ENCODE peak calls at places on chromosome 17, in five cellular contexts. W is A549, H is choroid plexus epithelial cell, L is Peyer's patch, N is brain microvascular endothelial cell. O is an unnamed sample.

GRCh38 chr17:44518032-44518431 is 14.8 kb upstream of the GPATCH8 start:
- DNase-seq in W (no peak), H (peak), L (no peak), N (no peak), O (peak)

GRCh38 chr17:2637422-2637821 is 44.0 kb downstream of the PAFAH1B1 start:
- DNase-seq in W (no peak), H (no peak), L (no peak), N (no peak), O (no peak)

GRCh38 chr17:61809816-61810392 is 53.4 kb downstream of the BRIP1 start:
- DNase-seq in W (no peak), H (peak), L (no peak), N (peak), O (peak)

GRCh38 chr17:29526322-29526721 is 40.5 kb downstream of the ABHD15 start:
- DNase-seq in W (no peak), H (no peak), L (no peak), N (no peak), O (peak)

GRCh38 chr17:43020789-43021738 is 1.1 kb downstream of the VAT1 start:
- DNase-seq in W (peak), H (peak), L (peak), N (peak), O (peak)

GRCh38 chr17:53462393-53462811 is 360.3 kb upstream of the KIF2B start:
- DNase-seq in W (no peak), H (no peak), L (no peak), N (no peak), O (no peak)

GRCh38 chr17:61458491-61459433 is 6.5 kb downstream of the TBX4 start:
- DNase-seq in W (no peak), H (no peak), L (no peak), N (no peak), O (no peak)

GRCh38 chr17:35313875-35314409 is 59.5 kb downstream of the SLFN11 start:
- DNase-seq in W (no peak), H (no peak), L (peak), N (no peak), O (no peak)

GRCh38 chr17:20063665-20064648 is 54.8 kb downstream of the SPECC1 start:
- DNase-seq in W (peak), H (peak), L (peak), N (peak), O (peak)

GRCh38 chr17:75263051-75263450 is 1.4 kb downstream of the MRPS7 start:
- DNase-seq in W (no peak), H (no peak), L (no peak), N (no peak), O (no peak)

GRCh38 chr17:74875155-74875969 is 2.6 kb upstream of the FDXR start:
- DNase-seq in W (no peak), H (no peak), L (no peak), N (no peak), O (no peak)

GRCh38 chr17:76000016-76000754 is 470 bp upstream of the CDK3 start:
- DNase-seq in W (peak), H (peak), L (peak), N (peak), O (peak)

GRCh38 chr17:561118-561517 is 153.5 kb downstream of the VPS53 start:
- DNase-seq in W (no peak), H (peak), L (no peak), N (peak), O (peak)

GRCh38 chr17:43411369-43411677 is 12.5 kb downstream of the ARL4D start:
- DNase-seq in W (no peak), H (no peak), L (no peak), N (no peak), O (peak)

GRCh38 chr17:74960739-74961342 is 11.7 kb downstream of the HID1 start:
- DNase-seq in W (peak), H (peak), L (peak), N (peak), O (peak)

GRCh38 chr17:80219777-80220708 is at the start of the genes SGSH and SLC26A11:
- DNase-seq in W (peak), H (peak), L (peak), N (peak), O (peak)

GRCh38 chr17:7220593-7221280 is 999 bp downstream of the ACADVL start:
- DNase-seq in W (peak), H (peak), L (peak), N (peak), O (peak)

GRCh38 chr17:7222972-7223292 is 3.2 kb downstream of the ACADVL start:
- DNase-seq in W (no peak), H (no peak), L (no peak), N (no peak), O (no peak)

GRCh38 chr17:7221281-7222092 is 1.7 kb downstream of the ACADVL start:
- DNase-seq in W (no peak), H (no peak), L (no peak), N (no peak), O (no peak)

GRCh38 chr17:7223375-7223774 is 3.6 kb downstream of the ACADVL start:
- DNase-seq in W (no peak), H (no peak), L (no peak), N (no peak), O (no peak)

DNA sequence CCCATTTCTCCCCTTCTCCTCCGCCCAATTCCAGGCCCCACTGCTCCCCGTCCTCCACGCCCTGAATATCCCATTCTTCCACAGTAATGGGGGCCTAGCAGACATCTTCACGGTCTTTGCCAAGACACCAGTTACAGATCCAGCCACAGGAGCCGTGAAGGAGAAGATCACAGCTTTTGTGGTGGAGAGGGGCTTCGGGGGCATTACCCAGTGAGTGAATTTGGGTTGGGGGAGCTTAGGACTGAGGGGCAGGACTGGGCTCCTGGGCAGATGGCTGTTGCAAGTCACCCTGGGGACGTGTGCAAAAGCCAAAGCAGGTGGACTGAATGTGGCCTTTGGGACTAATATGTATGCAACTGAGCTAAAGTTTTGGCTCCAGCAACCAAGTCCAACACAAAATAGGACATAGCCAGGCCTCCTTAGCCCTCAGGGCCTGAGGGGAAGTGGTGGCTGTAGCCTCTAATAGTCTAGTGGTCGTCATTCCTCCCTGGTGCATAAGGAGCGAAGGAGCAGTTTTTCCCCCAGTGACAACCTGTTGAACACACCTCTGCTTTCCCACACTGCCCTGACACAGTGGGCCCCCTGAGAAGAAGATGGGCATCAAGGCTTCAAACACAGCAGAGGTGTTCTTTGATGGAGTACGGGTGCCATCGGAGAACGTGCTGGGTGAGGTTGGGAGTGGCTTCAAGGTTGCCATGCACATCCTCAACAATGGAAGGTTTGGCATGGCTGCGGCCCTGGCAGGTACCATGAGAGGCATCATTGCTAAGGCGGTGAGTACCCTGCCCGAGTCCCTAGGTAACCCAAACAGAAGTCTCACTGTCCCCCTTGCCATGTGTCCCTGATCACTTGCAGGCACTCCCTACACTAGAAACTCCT is 2.6 kb downstream of the ACADVL start:
- DNase-seq in W (no peak), H (no peak), L (no peak), N (no peak), O (no peak)
- TF ChIP-seq CTCF in W (no peak), H (no peak), L (no peak), N (no peak), O (no peak)

DNA sequence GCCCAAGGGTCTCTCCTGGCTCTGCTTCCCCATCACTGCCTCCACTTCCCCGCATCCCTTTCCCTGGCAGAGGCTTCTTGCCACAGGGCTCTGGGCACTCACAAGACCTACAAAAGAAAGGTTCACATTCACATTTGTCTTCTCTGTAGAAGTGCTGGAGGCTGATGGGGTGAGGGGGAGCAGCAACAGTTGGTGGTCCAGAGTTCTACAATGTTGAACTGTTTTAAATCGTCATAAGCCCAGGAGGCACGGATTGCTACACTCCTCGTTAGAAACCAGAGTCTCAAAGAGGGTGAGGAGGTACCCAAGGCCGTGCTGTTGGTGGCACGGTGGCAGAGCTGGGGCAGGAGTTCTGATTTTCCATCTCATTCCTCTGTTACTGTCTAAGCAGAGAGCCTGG is 5.8 kb upstream of the RAI1 start:
- DNase-seq in W (no peak), H (no peak), L (no peak), N (no peak), O (no peak)
- H3K4me3 ChIP-seq in W (no peak), H (no peak), L (no peak), N (no peak), O (no peak)

DNA sequence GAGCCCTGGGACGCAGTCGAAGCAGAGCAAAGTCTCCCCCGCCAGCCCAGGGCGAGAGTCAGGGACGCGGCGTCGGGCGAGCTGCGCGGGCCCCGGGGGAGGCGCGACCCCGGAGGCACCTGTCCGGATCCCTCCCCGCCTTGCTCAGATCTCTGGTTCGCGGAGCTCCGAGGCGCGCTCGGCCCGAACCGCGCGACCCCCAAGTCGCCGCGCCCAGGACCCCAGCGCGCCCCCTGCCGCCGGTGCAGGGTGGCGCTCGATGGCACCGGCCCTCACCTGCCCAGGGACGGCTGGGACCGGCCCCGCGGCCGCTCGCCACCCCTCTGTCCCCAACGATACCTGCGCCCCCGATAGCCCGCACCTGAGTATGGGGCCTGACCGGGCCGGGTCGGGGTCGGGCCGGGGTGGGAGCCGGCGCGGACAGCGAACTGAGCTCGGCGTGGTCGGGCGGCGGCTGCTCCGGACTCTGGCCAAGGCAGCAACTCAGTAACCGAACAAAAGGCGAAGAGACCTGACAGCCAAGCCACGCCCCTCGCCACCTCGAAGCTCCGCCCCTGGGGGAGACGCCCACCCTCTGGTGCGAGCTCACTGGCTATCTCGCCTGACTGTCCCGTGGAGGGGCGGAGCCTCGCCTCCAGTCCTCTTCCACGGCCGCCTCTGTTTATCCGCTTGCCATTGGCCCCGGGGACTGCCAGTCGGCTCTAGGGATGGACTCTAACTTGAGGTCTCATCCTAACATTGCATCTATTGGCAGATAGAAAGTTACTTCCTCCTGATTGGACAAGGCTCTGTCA is at the start of gene JUP:
- DNase-seq in W (peak), H (peak), L (peak), N (peak), O (peak)
- TF ChIP-seq CTCF in W (peak), H (peak), L (no peak), N (peak), O (no peak)

DNA sequence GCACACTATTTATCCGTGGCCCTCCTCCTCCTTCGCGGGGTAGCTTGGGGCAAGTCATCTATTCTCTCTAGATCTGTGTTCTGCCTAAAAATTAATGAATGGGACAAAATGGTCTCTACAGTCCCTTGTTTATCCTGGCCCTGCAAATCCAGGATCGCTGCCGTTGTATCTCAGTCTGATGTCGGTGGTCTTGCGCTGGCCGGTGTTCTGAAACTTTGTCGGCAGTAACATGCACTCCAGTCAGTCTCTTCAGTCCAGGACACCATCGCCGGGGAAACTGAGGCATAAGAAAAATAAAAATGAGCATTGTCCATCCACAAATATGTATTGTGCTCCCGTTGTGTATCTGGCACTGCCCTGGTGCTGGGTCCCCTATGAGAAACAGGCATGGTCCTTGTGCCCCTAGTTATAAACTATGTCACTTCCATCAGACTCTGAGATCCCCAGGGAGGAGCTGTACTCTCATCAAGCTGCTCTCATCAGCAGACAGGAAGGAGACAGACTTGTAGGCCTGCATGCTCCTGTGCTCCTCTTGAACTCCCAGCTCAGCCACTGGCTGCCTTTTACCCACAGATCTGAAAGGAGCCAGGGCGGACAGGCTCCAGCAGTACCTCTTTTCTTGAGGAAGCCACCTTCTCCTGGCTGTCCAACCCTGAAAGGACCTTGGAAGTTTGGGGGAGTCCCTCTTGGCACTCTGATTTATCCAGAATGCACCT is 13.7 kb upstream of the CA4 start:
- DNase-seq in W (no peak), H (no peak), L (peak), N (no peak), O (no peak)
- H3K4me3 ChIP-seq in W (peak), H (peak), L (peak), N (peak), O (peak)

GRCh38 chr17:48994548-48995331 is 2.4 kb upstream of the IGF2BP1 start:
- DNase-seq in W (no peak), H (no peak), L (no peak), N (no peak), O (no peak)
- TF ChIP-seq CTCF in W (no peak), H (no peak), L (no peak), N (no peak), O (no peak)

GRCh38 chr17:6070280-6070894 is at the start of gene WSCD1:
- DNase-seq in W (peak), H (no peak), L (peak), N (no peak), O (no peak)

GRCh38 chr17:6071528-6072065 is 1.4 kb downstream of the WSCD1 start:
- DNase-seq in W (no peak), H (no peak), L (no peak), N (no peak), O (no peak)

GRCh38 chr17:6069611-6070279 is 434 bp upstream of the WSCD1 start:
- DNase-seq in W (peak), H (no peak), L (no peak), N (no peak), O (no peak)

GRCh38 chr17:6072157-6072556 is 2.0 kb downstream of the WSCD1 start:
- DNase-seq in W (no peak), H (no peak), L (no peak), N (no peak), O (peak)

DNA sequence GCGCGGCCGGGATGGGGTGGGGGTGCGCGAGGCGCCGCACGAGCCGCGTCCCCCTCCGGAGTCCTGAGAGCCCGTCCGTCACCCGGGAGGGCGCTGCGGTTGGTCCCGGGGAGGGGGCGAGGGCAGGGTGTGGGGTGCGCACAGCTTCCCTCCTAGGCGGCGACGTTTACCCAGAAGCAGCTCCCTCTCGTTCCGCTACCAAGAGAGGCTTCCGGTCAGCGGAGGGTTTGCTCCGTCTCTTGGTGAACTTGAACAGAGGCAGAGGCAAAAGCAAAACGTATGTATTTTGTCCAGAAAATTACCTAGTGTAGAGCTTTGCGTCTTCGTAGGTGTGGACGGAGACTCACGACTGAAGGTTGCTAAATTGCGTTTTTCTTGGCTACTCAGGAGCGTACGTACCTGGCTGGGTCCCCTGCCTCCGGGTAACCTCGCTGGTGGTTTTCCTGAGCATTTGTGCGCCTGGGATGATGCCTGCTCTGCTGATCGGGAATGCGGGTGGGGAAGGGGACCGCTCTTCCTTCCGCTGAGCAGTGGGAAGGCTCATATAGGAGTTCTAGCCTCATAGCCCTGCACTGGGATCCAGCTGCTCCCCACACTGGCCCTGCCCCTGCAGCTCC is 824 bp downstream of the WSCD1 start:
- DNase-seq in W (peak), H (peak), L (no peak), N (no peak), O (no peak)
- H3K4me3 ChIP-seq in W (peak), H (peak), L (peak), N (peak), O (no peak)

DNA sequence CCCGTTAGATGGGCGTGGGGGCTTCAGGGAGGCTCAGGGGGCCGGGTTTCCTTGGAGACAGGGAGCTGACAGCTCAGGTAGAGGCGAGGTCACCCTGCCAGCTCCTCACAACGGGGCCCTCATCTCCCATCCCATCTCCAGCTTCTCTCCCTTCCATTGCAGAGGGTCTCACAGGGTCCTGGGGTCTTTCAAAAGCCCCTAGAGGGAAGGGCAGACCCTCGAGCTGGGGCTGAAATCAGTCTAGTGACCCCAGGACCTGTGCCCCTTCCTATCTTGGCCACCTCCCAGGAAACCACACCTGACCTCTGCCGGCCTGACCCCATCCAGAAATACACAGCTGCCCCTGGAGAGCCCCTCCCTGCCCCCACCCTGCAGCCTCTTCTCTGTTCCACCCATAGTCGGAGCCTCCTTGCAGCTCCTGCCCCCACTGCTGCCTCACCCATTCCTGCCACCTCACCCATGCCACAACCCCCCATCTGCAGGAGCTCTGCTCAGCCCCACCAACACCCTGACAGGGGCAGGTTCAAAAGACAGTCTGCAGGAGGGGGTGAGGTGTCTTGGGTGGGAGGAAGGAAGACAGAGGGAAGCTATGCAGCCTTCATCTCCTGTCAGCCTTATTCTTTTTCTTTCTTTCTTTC is 23.4 kb downstream of the PIK3R5 start:
- DNase-seq in W (no peak), H (no peak), L (no peak), N (no peak), O (no peak)
- TF ChIP-seq CTCF in W (no peak), H (no peak), L (no peak), N (no peak), O (no peak)

O was measured in fibroblast of mammary gland.